ENCODE peak calls at places on chromosomes 12 and 14, in four cellular contexts. P, I, Y and G are unnamed samples.
A peak's percentile ranks its signal among the peaks of the same experiment; 100 is the strongest.

GRCh38 chr12:47885012-47885501 is 19.7 kb downstream of the VDR start:
- DNase-seq in Y (no peak), I (peak; percentile 71), P (no peak), G (no peak)

GRCh38 chr12:50530532-50530931 is 25.7 kb downstream of the DIP2B start:
- DNase-seq in I (no peak), P (no peak), Y (no peak), G (no peak)

GRCh38 chr14:101478096-101478495 is 83.2 kb upstream of the DIO3 start:
- DNase-seq in Y (no peak), P (no peak), I (no peak), G (no peak)

GRCh38 chr12:53623986-53624385 is 2.2 kb downstream of the ATF7 start:
- DNase-seq in Y (peak; percentile 52), P (no peak), I (no peak), G (peak; percentile 23)

GRCh38 chr12:6819069-6820030 is 2.3 kb upstream of the GPR162 start:
- DNase-seq in Y (no peak), I (no peak), P (no peak), G (no peak)

GRCh38 chr12:13816394-13816793 is 165.0 kb downstream of the GRIN2B start:
- DNase-seq in P (no peak), I (no peak), Y (no peak), G (no peak)

GRCh38 chr12:66365718-66366485 is 63.6 kb downstream of the HELB start:
- DNase-seq in I (no peak), Y (no peak), P (no peak), G (no peak)

GRCh38 chr12:62933220-62933870 is 1.6 kb downstream of the PPM1H start:
- DNase-seq in Y (peak; percentile 52), I (no peak), P (peak; percentile 75), G (peak; percentile 64)

GRCh38 chr12:1644523-1645438 is 15.8 kb downstream of the WNT5B start:
- DNase-seq in P (no peak), Y (no peak), I (no peak), G (no peak)

GRCh38 chr12:28552472-28553061 is 362.3 kb downstream of the CCDC91 start:
- DNase-seq in Y (no peak), I (no peak), P (no peak), G (no peak)

GRCh38 chr12:58920102-58920955 is at the start of gene LRIG3:
- DNase-seq in I (no peak), Y (peak; percentile 76), P (peak; percentile 79), G (peak; percentile 22)

GRCh38 chr14:61469771-61470170 is 148.4 kb downstream of the PRKCH start:
- DNase-seq in Y (no peak), P (no peak), I (no peak), G (no peak)

GRCh38 chr12:124130717-124131670 is 158.0 kb downstream of the ZNF664 start:
- DNase-seq in P (peak; percentile 53), I (peak; percentile 67), Y (peak; percentile 89), G (no peak)

GRCh38 chr12:103930787-103931536 is 752 bp downstream of the HSP90B1 start:
- DNase-seq in P (peak; percentile 28), I (no peak), Y (peak; percentile 13), G (peak; percentile 50)

GRCh38 chr14:105336477-105337287 is 22.1 kb downstream of the PACS2 start:
- DNase-seq in Y (no peak), P (no peak), I (no peak), G (no peak)

GRCh38 chr14:96105921-96106441 is 66.8 kb downstream of the C14orf132 start:
- DNase-seq in I (no peak), Y (no peak), P (no peak), G (no peak)
- TF ChIP-seq ETV6 in I (no peak), Y (no peak), P (no peak), G (no peak)

GRCh38 chr12:85573635-85574214 is 262.5 kb downstream of the RASSF9 start:
- DNase-seq in I (no peak), P (no peak), Y (no peak), G (no peak)

GRCh38 chr12:85569261-85569660 is 266.9 kb downstream of the RASSF9 start:
- DNase-seq in I (no peak), P (no peak), Y (no peak), G (no peak)

GRCh38 chr12:85574291-85574690 is 261.9 kb downstream of the RASSF9 start:
- DNase-seq in P (no peak), Y (no peak), I (no peak), G (no peak)

GRCh38 chr12:85575115-85576096 is 260.8 kb downstream of the RASSF9 start:
- DNase-seq in P (peak; percentile 59), I (peak; percentile 13), Y (peak; percentile 63), G (peak; percentile 26)

GRCh38 chr12:85572956-85573355 is 263.3 kb downstream of the RASSF9 start:
- DNase-seq in Y (no peak), P (no peak), I (no peak), G (no peak)
- TF ChIP-seq ETV6 in Y (no peak), P (no peak), I (no peak), G (no peak)

DNA sequence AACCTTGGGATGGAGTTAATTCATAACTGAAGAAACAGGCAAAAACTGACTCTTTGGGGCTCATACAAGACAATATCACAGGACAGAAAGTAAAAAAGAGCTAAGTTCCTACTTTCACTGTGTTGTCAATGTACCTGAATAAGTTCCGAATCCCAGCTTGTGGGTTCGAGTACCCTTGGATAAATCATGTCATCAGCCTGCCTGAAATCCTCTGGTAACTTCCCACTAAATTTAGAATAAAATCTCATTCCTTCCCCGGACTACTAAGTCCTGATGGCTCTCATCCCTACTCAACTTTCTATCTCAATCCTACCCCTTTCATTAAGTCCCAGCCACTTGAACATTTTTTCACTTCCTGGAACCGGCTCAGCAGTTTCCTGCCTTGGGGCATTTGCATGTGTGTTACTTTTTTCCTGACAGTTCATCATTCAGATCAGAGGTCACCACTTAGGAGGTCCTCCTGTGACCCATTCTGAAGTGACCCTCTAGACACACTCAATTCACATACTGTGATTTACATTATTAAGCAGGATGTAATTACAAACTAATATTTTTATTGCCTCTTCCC is 12.7 kb downstream of the ERP29 start:
- DNase-seq in Y (no peak), I (no peak), P (no peak), G (no peak)
- TF ChIP-seq ETV6 in Y (no peak), I (no peak), P (no peak), G (no peak)

DNA sequence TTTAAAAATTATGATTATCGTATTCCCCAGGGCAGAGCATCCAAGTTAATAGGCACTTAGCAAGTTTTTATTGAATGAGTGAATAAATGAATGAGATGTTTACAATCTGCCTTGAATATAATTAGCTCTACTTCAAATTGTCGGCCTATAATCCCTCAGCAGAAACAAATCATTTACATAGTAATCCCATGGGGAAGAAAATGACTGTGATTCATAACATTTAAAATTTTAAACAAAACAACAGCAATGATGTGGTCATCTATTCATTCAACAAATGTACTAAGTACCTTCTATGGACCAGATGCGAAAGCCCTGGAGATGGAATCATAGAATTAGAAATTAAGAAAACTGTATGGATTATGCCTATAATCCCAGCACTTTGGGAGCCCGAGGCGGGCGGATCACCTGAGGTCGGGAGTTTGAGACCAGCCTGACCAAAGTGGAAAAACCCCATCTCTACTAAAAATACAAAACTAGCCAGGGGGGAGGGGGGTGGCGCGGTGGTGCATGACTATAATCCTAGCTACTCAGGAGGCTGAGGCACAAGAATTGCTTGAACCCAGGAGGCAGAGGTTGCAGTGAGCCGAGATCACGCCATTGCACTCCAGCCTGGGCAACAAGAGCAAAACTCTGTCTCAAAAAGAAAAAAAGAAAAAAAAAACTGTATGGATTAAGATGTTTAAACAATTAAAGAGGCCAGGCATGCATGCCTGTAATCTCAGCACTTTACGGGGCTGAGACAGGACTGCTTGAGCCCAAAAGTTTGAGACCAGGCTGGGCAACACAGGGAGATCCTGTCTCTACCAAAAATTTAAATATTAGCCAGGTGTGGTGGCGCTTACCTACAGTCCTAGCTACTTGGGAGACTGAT is 17.7 kb upstream of the MDM2 start:
- DNase-seq in Y (no peak), I (no peak), P (no peak), G (no peak)
- TF ChIP-seq ETV6 in Y (no peak), I (no peak), P (no peak), G (no peak)